ENCODE peak calls at places on chromosomes 11 and 22, in nine cellular contexts. R, T, C, V, M, H, J, I and W are unnamed samples.

GRCh38 chr22:38233427-38233826 is 31.6 kb downstream of the MAFF start:
- DNase-seq in R (no peak), T (no peak), C (no peak), V (no peak), M (peak; percentile 46), H (no peak), J (no peak), I (no peak), W (no peak)

GRCh38 chr11:70281114-70281729 is 10.7 kb downstream of the PPFIA1 start:
- DNase-seq in R (no peak), T (no peak), C (no peak), V (no peak), M (peak; percentile 55), H (no peak), J (no peak), I (peak; percentile 18), W (peak; percentile 87)

GRCh38 chr11:102429691-102430090 is 22.9 kb downstream of the TMEM123 start:
- DNase-seq in R (no peak), T (no peak), C (no peak), V (no peak), M (no peak), H (no peak), J (peak; percentile 48), I (no peak), W (no peak)

GRCh38 chr22:46791201-46791731 is 28.8 kb downstream of the TBC1D22A start:
- DNase-seq in R (peak; percentile 87), T (peak; percentile 43), C (no peak), V (no peak), M (peak; percentile 86), H (no peak), J (no peak), I (peak; percentile 66), W (peak; percentile 91)

GRCh38 chr11:128409476-128409875 is 177.9 kb downstream of the ETS1 start:
- DNase-seq in R (no peak), T (no peak), C (no peak), V (no peak), M (peak; percentile 14), H (no peak), J (peak; percentile 10), I (peak; percentile 90), W (no peak)

GRCh38 chr11:103624708-103625623 is 411.5 kb upstream of the DDI1 start:
- DNase-seq in R (no peak), T (no peak), C (no peak), V (peak; percentile 80), M (peak; percentile 79), H (no peak), J (no peak), I (peak; percentile 97), W (peak; percentile 60)

GRCh38 chr11:17414317-17414737 is 25.9 kb upstream of the KCNJ11 start:
- DNase-seq in R (no peak), T (peak; percentile 61), C (no peak), V (no peak), M (no peak), H (no peak), J (no peak), I (no peak), W (no peak)

GRCh38 chr11:66119348-66120133 is 49.5 kb downstream of the PACS1 start:
- DNase-seq in R (no peak), T (no peak), C (no peak), V (no peak), M (peak; percentile 50), H (peak; percentile 78), J (no peak), I (peak; percentile 79), W (no peak)

GRCh38 chr11:132137981-132138313 is 767.5 kb downstream of the NTM start:
- DNase-seq in R (no peak), T (no peak), C (no peak), V (no peak), M (no peak), H (no peak), J (no peak), I (no peak), W (no peak)

GRCh38 chr22:50011447-50012200 is 941 bp downstream of the IL17REL start:
- DNase-seq in R (no peak), T (no peak), C (peak; percentile 41), V (no peak), M (no peak), H (no peak), J (no peak), I (no peak), W (no peak)

GRCh38 chr11:1604181-1604580 is 4.1 kb downstream of the KRTAP5-3 start:
- DNase-seq in R (no peak), T (no peak), C (no peak), V (no peak), M (no peak), H (no peak), J (no peak), I (no peak), W (no peak)

GRCh38 chr11:72576196-72576595 is 98.0 kb downstream of the PDE2A start:
- DNase-seq in R (no peak), T (no peak), C (no peak), V (no peak), M (no peak), H (no peak), J (no peak), I (no peak), W (no peak)

GRCh38 chr22:24513706-24514240 is 18.6 kb downstream of the UPB1 start:
- DNase-seq in R (no peak), T (no peak), C (no peak), V (no peak), M (no peak), H (no peak), J (no peak), I (no peak), W (no peak)

GRCh38 chr22:23380230-23380573 is 199.9 kb downstream of the IGLL1 start:
- DNase-seq in R (no peak), T (peak; percentile 41), C (no peak), V (no peak), M (no peak), H (no peak), J (peak; percentile 74), I (no peak), W (no peak)

GRCh38 chr11:1226226-1226961 is 3.5 kb downstream of the MUC5B start:
- DNase-seq in R (no peak), T (no peak), C (peak; percentile 39), V (no peak), M (no peak), H (no peak), J (no peak), I (no peak), W (no peak)

GRCh38 chr11:48087974-48088681 is 107.8 kb downstream of the PTPRJ start:
- DNase-seq in R (peak; percentile 19), T (peak; percentile 67), C (no peak), V (no peak), M (no peak), H (no peak), J (no peak), I (no peak), W (no peak)

GRCh38 chr11:92841719-92842118 is 127.7 kb upstream of the MTNR1B start:
- DNase-seq in R (no peak), T (no peak), C (no peak), V (no peak), M (no peak), H (no peak), J (no peak), I (no peak), W (no peak)

GRCh38 chr11:47083913-47084312 is 92.8 kb downstream of the ARFGAP2 start:
- DNase-seq in R (no peak), T (no peak), C (no peak), V (peak; percentile 5), M (no peak), H (no peak), J (no peak), I (peak; percentile 86), W (no peak)

GRCh38 chr22:20238567-20239062 is 29.5 kb downstream of the RTN4R start:
- DNase-seq in R (peak; percentile 75), T (peak; percentile 77), C (peak; percentile 94), V (no peak), M (no peak), H (peak; percentile 75), J (peak; percentile 33), I (no peak), W (peak; percentile 61)

GRCh38 chr22:28817919-28818859 is 17.8 kb upstream of the XBP1 start:
- DNase-seq in R (no peak), T (peak; percentile 89), C (no peak), V (no peak), M (no peak), H (peak; percentile 84), J (peak; percentile 27), I (no peak), W (no peak)

GRCh38 chr22:23070418-23071162 is at the start of gene GNAZ:
- DNase-seq in R (no peak), T (no peak), C (no peak), V (no peak), M (no peak), H (peak; percentile 22), J (peak; percentile 23), I (no peak), W (no peak)